ENCODE peak calls at places on chromosomes 2 and 18, in seven cellular contexts. Z, T, J, Y, A, Q and S are unnamed samples.

GRCh38 chr2:120830096-120830830 is 94.6 kb downstream of the GLI2 start:
- DNase-seq in Z (no peak), Q (no peak), J (no peak), A (no peak), T (no peak), Y (no peak), S (no peak)

GRCh38 chr2:231357931-231358330 is 37.6 kb upstream of the B3GNT7 start:
- DNase-seq in A (no peak), T (no peak), Z (peak), Y (no peak), Q (no peak), J (no peak), S (no peak)

GRCh38 chr2:159850789-159851188 is 52.8 kb upstream of the CD302 start:
- DNase-seq in Z (no peak), J (no peak), A (no peak), Y (no peak), T (no peak), Q (no peak), S (no peak)

GRCh38 chr2:96176661-96177060 is 31.4 kb upstream of the DUSP2 start:
- DNase-seq in Y (no peak), J (no peak), A (no peak), Z (no peak), Q (no peak), T (no peak), S (no peak)

GRCh38 chr2:212777020-212777491 is 238.5 kb upstream of the ERBB4 start:
- DNase-seq in Z (peak), Q (peak), A (peak), T (peak), Y (no peak), J (no peak), S (no peak)

GRCh38 chr18:76564117-76564516 is 69.1 kb upstream of the ZNF516 start:
- DNase-seq in Q (no peak), A (no peak), Y (no peak), J (no peak), Z (no peak), T (no peak), S (no peak)

GRCh38 chr18:79413901-79414300 is 18.2 kb downstream of the NFATC1 start:
- DNase-seq in Y (no peak), Q (no peak), Z (no peak), A (no peak), J (no peak), T (no peak), S (no peak)

GRCh38 chr2:16737812-16738211 is 72.2 kb upstream of the CYRIA start:
- DNase-seq in Z (no peak), T (no peak), Q (no peak), Y (no peak), J (no peak), A (no peak), S (no peak)

GRCh38 chr2:217325251-217325650 is 465.4 kb upstream of the TNP1 start:
- DNase-seq in Q (no peak), Z (no peak), Y (no peak), A (no peak), T (peak), J (no peak), S (no peak)

GRCh38 chr2:190713476-190713875 is 64.6 kb downstream of the NAB1 start:
- DNase-seq in Z (no peak), Q (no peak), T (no peak), Y (no peak), J (no peak), A (no peak), S (no peak)

GRCh38 chr2:218961651-218962570 is 2.4 kb downstream of the CDK5R2 start:
- DNase-seq in Y (no peak), A (peak), Q (no peak), J (no peak), T (no peak), Z (peak), S (no peak)

GRCh38 chr2:240384711-240385450 is 50.6 kb upstream of the GPC1 start:
- DNase-seq in T (no peak), Z (no peak), Y (no peak), A (no peak), Q (no peak), J (no peak), S (no peak)

GRCh38 chr2:134320930-134321329 is 67.1 kb downstream of the MGAT5 start:
- DNase-seq in Y (no peak), Z (no peak), Q (no peak), A (no peak), J (no peak), T (no peak), S (no peak)

GRCh38 chr2:187982668-187983067 is 309.0 kb upstream of the GULP1 start:
- DNase-seq in Y (no peak), Q (peak), T (no peak), J (no peak), Z (no peak), A (no peak), S (no peak)

GRCh38 chr2:240960309-240960962 is 38.0 kb upstream of the SNED1 start:
- DNase-seq in Q (no peak), T (peak), Z (peak), Y (no peak), J (no peak), A (no peak), S (peak)

GRCh38 chr18:23958036-23958435 is 56.5 kb upstream of the TTC39C start:
- DNase-seq in A (no peak), Y (no peak), Z (no peak), T (no peak), Q (no peak), J (no peak), S (no peak)
- TF ChIP-seq TAF1 in A (no peak), Y (no peak), Z (no peak), T (no peak), Q (no peak), J (no peak), S (no peak)

GRCh38 chr2:55010149-55010591 is 40.1 kb downstream of the RTN4 start:
- DNase-seq in Z (no peak), A (peak), T (no peak), J (peak), Y (no peak), Q (peak), S (peak)
- TF ChIP-seq POLR2AphosphoS5 in Z (no peak), A (no peak), T (no peak), J (peak), Y (peak), Q (peak), S (peak)

GRCh38 chr2:236666646-236667204 is 97.1 kb downstream of the ACKR3 start:
- DNase-seq in T (no peak), Z (no peak), A (no peak), Q (no peak), Y (no peak), J (no peak), S (no peak)

GRCh38 chr2:236665130-236665529 is 95.5 kb downstream of the ACKR3 start:
- DNase-seq in J (no peak), Z (no peak), T (no peak), Y (no peak), A (no peak), Q (no peak), S (no peak)

GRCh38 chr2:236664131-236664530 is 94.5 kb downstream of the ACKR3 start:
- DNase-seq in Z (no peak), J (no peak), Y (no peak), Q (no peak), T (no peak), A (no peak), S (no peak)

GRCh38 chr2:236667526-236667925 is 97.9 kb downstream of the ACKR3 start:
- DNase-seq in Y (no peak), Q (no peak), J (no peak), Z (no peak), A (no peak), T (no peak), S (no peak)

DNA sequence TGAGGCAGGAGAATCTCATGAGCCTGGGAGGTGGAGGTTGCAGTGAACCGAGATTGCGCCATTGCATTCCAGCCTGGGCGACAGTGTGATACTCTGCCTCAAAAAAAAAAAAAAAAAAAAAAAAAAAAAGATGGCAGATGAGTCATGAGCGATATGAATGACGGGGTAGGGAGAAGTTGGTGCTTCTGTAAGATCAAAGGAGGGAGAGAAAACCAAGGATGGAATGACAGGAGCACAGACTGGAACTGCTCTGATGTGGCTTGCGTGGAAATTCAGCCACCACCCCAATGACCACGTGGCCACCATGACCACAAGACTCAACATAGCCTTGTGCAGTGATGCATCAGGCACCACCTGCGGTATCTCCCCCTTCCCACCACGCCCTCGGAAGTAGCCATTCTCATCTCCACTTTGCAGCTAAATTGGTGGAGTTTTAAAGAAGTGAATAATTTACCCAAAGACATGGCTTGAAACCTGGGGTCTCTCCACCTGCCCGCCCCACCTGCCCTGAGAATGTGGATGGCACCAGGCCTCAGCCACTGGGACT is 96.0 kb downstream of the ACKR3 start:
- DNase-seq in Y (no peak), J (no peak), Q (no peak), Z (no peak), T (no peak), A (no peak), S (no peak)
- TF ChIP-seq TAF1 in Y (no peak), J (no peak), Q (no peak), Z (no peak), T (no peak), A (no peak), S (no peak)

DNA sequence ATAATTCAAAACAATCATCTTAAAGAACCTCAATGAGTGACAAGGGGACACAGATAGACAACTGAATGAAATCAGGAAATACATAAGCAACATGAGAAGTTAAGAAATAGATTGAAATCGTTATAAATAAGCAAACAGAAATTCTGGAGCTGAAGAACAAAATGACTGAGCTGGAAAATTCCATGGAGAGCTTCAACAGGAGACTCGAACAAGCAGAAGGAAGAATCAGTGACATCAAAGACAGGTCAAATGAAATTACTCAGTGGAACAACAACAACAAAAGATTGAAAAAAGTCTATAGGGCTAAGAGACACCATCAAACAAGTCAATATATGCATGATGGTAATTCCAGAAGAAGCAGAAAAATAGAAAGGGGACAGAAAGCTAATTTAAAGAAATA is 89.5 kb upstream of the ALKAL2 start:
- DNase-seq in T (no peak), Q (no peak), Y (no peak), Z (no peak), J (no peak), A (no peak), S (no peak)
- TF ChIP-seq POLR2AphosphoS5 in T (no peak), Q (no peak), Y (no peak), Z (no peak), J (no peak), A (no peak), S (no peak)

GRCh38 chr2:232419245-232420072 is 12.8 kb downstream of the ALPG start:
- DNase-seq in T (no peak), Y (no peak), J (no peak), A (no peak), Q (no peak), Z (peak), S (no peak)

GRCh38 chr2:232421189-232421785 is 14.6 kb downstream of the ALPG start:
- DNase-seq in J (no peak), Q (no peak), T (no peak), Y (peak), Z (no peak), A (no peak), S (no peak)

GRCh38 chr2:232420073-232420454 is 13.4 kb downstream of the ALPG start:
- DNase-seq in Z (no peak), A (no peak), T (no peak), Y (no peak), Q (no peak), J (no peak), S (no peak)

GRCh38 chr2:232422051-232422450 is 15.4 kb downstream of the ALPG start:
- DNase-seq in Z (peak), Y (no peak), A (no peak), J (no peak), Q (no peak), T (no peak), S (no peak)

DNA sequence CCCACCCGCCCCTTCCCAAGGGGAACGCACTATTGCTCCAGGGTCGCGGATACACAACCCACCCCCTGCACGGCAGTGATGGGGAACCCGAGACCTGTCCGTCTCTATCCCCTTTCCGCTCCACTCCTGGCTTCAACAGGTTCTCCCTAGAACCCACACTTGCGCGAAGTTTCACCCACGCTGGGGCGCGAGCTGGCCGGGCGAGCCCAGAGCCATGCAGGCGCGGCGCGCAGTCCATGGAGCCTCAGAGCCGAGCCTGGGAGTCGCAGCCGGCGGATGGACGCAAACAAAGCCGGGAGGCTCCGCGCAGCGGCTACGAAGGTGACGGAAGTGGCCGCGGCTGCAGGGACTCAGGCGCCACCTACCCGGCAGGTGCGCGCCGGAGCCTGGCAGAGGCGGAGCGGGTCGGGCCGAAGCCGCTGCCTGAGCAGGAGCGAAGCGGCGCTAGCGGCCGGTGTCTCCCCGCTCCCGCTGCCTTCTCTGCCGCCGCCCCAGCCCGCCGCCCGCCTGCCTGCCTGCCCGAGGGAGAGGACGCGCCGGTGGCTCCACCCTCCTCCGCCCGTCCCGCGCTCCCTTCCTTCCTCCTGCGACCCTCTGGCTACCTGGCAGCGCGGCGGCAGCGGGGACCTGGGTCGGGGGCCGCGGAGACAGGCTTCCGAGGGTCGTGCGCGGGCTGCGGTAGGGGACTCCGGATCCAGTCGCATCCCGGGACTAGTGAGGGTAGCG is 14.0 kb downstream of the ALPG start:
- DNase-seq in T (peak), A (no peak), Y (no peak), Z (peak), Q (no peak), J (no peak), S (peak)
- TF ChIP-seq TAF1 in T (no peak), A (no peak), Y (peak), Z (no peak), Q (no peak), J (no peak), S (no peak)

DNA sequence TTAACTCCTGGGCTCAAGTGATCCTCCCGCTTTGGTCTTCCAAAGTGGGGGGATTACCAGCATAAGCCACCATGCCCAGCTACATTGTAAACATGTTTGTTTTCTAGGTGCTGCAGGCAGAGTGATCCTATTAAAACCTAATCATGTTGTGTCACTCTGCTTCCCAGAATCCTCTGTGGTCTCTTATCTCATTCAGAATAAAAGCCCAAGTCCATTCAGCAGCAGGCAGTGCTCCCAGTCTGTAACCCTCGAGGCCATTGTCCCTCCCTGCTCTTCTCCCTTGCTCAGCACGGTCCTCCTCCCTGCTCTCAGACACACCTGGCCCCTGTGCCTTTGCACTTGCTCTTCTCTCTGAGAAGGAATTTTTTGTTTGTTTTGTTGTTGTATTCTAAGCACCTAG is 11.1 kb upstream of the CABYR start:
- DNase-seq in T (no peak), Q (no peak), Z (no peak), A (no peak), J (no peak), Y (no peak), S (no peak)
- TF ChIP-seq POLR2AphosphoS5 in T (no peak), Q (no peak), Z (no peak), A (no peak), J (no peak), Y (no peak), S (no peak)

GRCh38 chr18:36441872-36442271 is 144.4 kb downstream of the FHOD3 start:
- DNase-seq in J (no peak), A (no peak), Q (no peak), Z (no peak), T (no peak), Y (no peak), S (no peak)

GRCh38 chr18:36441426-36441870 is 143.9 kb downstream of the FHOD3 start:
- DNase-seq in J (no peak), A (no peak), Q (no peak), T (no peak), Z (no peak), Y (no peak), S (no peak)

GRCh38 chr18:36432880-36433279 is 135.4 kb downstream of the FHOD3 start:
- DNase-seq in Z (no peak), T (no peak), Q (no peak), A (no peak), Y (no peak), J (no peak), S (no peak)

GRCh38 chr18:36440614-36441013 is 143.1 kb downstream of the FHOD3 start:
- DNase-seq in J (no peak), T (no peak), Q (no peak), Y (no peak), A (no peak), Z (peak), S (no peak)

GRCh38 chr18:36436387-36436786 is 138.9 kb downstream of the FHOD3 start:
- DNase-seq in Q (no peak), A (no peak), Z (no peak), Y (no peak), T (no peak), J (no peak), S (no peak)
- TF ChIP-seq TAF1 in Q (no peak), A (no peak), Z (no peak), Y (no peak), T (no peak), J (no peak), S (no peak)

DNA sequence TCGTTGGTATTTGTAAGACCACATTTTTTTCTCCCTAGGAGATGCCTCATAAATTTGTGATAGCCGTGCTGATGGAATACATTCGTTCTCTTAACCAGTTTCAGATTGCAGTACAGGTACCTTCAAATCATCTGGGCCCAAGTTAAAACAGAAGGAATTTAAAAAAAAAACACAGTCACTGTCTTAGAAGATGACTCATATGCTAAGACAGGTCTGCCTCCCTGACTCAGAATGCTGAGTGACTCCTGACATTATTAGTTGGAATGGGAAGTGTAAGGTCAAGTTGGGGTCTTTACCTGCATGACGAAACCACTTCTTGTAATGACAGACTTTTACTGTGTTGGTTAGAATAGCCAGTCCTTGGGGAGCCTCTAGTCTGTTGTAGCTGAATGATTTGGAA is 26.3 kb downstream of the RMC1 start:
- DNase-seq in J (no peak), T (no peak), Z (no peak), A (peak), Y (no peak), Q (no peak), S (no peak)
- TF ChIP-seq POLR2AphosphoS5 in J (no peak), T (no peak), Z (peak), A (no peak), Y (no peak), Q (no peak), S (no peak)